ENCODE peak calls at places on chromosomes 12 and 14, in ten cellular contexts. One of them, this sample, is unnamed.

GRCh38 chr14:33307691-33308369 is 369.2 kb downstream of the NPAS3 start:
- DNase-seq in GM12878: no peak
- DNase-seq in PC-3: peak
- DNase-seq in IMR-90: no peak
- DNase-seq in astrocyte: peak
- DNase-seq in HepG2: no peak
- DNase-seq in GM23338: peak
- DNase-seq in mesenchymal stem cell: peak
- DNase-seq in OCI-LY7: no peak
- DNase-seq in H9: no peak
- DNase-seq in this sample: no peak

GRCh38 chr12:24915501-24915900 is 33.4 kb downstream of the BCAT1 start:
- DNase-seq in OCI-LY7: no peak
- DNase-seq in IMR-90: no peak
- DNase-seq in H9: no peak
- DNase-seq in GM23338: no peak
- DNase-seq in PC-3: no peak
- DNase-seq in astrocyte: no peak
- DNase-seq in mesenchymal stem cell: no peak
- DNase-seq in HepG2: no peak
- DNase-seq in GM12878: no peak
- DNase-seq in this sample: no peak

GRCh38 chr14:53035796-53036195 is 84.9 kb upstream of the FERMT2 start:
- DNase-seq in OCI-LY7: no peak
- DNase-seq in HepG2: no peak
- DNase-seq in IMR-90: peak
- DNase-seq in GM12878: no peak
- DNase-seq in GM23338: no peak
- DNase-seq in mesenchymal stem cell: no peak
- DNase-seq in H9: no peak
- DNase-seq in astrocyte: peak
- DNase-seq in PC-3: no peak
- DNase-seq in this sample: no peak

GRCh38 chr12:6465467-6466183 is 4.9 kb downstream of the VAMP1 start:
- DNase-seq in GM12878: no peak
- DNase-seq in OCI-LY7: peak
- DNase-seq in GM23338: peak
- DNase-seq in IMR-90: peak
- DNase-seq in HepG2: peak
- DNase-seq in H9: peak
- DNase-seq in mesenchymal stem cell: peak
- DNase-seq in PC-3: peak
- DNase-seq in astrocyte: peak
- DNase-seq in this sample: peak

GRCh38 chr14:86838363-86838762 is 1154.6 kb downstream of the GALC start:
- DNase-seq in OCI-LY7: no peak
- DNase-seq in astrocyte: no peak
- DNase-seq in PC-3: peak
- DNase-seq in GM23338: no peak
- DNase-seq in HepG2: no peak
- DNase-seq in mesenchymal stem cell: peak
- DNase-seq in H9: no peak
- DNase-seq in IMR-90: no peak
- DNase-seq in GM12878: no peak
- DNase-seq in this sample: no peak

GRCh38 chr12:109147954-109148353 is 31.6 kb downstream of the ACACB start:
- DNase-seq in HepG2: no peak
- DNase-seq in mesenchymal stem cell: no peak
- DNase-seq in H9: no peak
- DNase-seq in GM12878: no peak
- DNase-seq in IMR-90: no peak
- DNase-seq in GM23338: no peak
- DNase-seq in OCI-LY7: no peak
- DNase-seq in PC-3: no peak
- DNase-seq in astrocyte: no peak
- DNase-seq in this sample: no peak

GRCh38 chr12:56192582-56192981 is 3.3 kb upstream of the SMARCC2 start:
- DNase-seq in OCI-LY7: no peak
- DNase-seq in H9: no peak
- DNase-seq in mesenchymal stem cell: no peak
- DNase-seq in GM12878: no peak
- DNase-seq in astrocyte: no peak
- DNase-seq in PC-3: no peak
- DNase-seq in HepG2: no peak
- DNase-seq in GM23338: no peak
- DNase-seq in IMR-90: no peak
- DNase-seq in this sample: no peak

GRCh38 chr12:102634216-102634615 is 153.9 kb upstream of the IGF1 start:
- DNase-seq in GM12878: no peak
- DNase-seq in mesenchymal stem cell: peak
- DNase-seq in astrocyte: peak
- DNase-seq in OCI-LY7: no peak
- DNase-seq in HepG2: no peak
- DNase-seq in IMR-90: peak
- DNase-seq in H9: no peak
- DNase-seq in PC-3: no peak
- DNase-seq in GM23338: no peak
- DNase-seq in this sample: no peak

GRCh38 chr14:57403521-57403864 is 13.1 kb downstream of the NAA30 start:
- DNase-seq in OCI-LY7: no peak
- DNase-seq in IMR-90: no peak
- DNase-seq in H9: no peak
- DNase-seq in HepG2: no peak
- DNase-seq in GM23338: no peak
- DNase-seq in GM12878: no peak
- DNase-seq in PC-3: no peak
- DNase-seq in astrocyte: no peak
- DNase-seq in mesenchymal stem cell: no peak
- DNase-seq in this sample: no peak

DNA sequence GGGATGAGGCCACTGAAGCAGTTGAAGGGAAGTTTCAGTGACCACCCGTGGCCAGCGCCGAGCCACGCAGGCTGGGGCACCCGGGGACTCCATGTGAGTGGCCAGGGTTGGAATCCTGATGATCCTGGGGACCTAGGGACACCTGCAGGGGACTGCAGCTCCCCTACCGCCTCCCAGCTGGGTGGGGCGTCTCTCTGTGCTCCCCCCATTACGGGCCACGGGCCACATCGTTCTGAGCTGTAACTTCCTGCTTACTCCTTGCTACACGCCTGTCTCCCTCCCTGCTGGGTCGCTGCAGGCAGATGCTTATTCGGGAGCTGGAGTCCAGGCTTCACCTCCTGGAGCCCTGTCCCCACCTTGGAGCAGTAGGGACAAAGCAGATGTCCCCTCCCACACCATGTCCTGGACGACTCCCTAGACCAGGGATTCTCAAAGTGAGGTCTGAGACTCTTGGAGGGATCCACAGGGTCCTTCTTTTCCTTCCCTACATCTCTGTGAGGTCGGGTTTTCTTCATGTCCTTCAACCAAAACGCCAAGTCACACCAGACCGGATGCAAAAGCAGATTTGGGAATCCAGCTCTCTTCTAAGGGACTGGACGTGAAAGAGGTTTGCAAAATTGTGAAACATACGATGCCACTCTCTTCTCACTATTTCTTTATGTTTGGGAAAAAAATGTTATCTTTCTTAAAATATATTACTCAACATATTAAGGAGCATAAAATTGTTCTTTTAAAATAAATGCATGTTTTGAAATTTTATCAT is 85.9 kb upstream of the NCOR2 start:
- DNase-seq in IMR-90: peak
- DNase-seq in H9: no peak
- DNase-seq in astrocyte: no peak
- DNase-seq in GM23338: no peak
- DNase-seq in HepG2: no peak
- DNase-seq in OCI-LY7: no peak
- DNase-seq in GM12878: no peak
- DNase-seq in mesenchymal stem cell: no peak
- DNase-seq in PC-3: no peak
- DNase-seq in this sample: no peak
- H2AFZ ChIP-seq in IMR-90: peak
- H2AFZ ChIP-seq in H9: no peak
- H2AFZ ChIP-seq in astrocyte: peak
- H2AFZ ChIP-seq in GM23338: no peak
- H2AFZ ChIP-seq in HepG2: no peak
- H2AFZ ChIP-seq in OCI-LY7: no peak
- H2AFZ ChIP-seq in GM12878: no peak
- H2AFZ ChIP-seq in mesenchymal stem cell: peak
- H2AFZ ChIP-seq in PC-3: no peak
- H2AFZ ChIP-seq in this sample: no peak

DNA sequence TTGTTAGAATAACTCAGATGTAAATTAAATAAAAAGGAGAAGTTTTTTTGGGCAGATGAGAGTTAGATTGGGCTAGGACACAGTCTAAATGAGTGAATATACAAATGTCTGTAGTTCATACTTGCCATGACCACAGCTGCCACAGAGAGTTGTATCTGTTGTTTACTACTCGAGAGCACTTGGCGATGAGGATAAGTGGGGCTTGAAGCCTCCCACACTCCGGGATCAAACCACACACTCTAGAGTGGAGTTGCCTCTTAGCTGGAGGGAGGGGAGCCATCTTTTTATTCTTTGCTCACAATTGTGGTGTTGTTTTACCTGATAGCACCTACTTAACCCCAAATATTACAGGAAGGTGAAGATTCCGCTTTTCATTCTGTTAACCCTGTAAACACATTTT is 27.5 kb downstream of the BEST3 start:
- DNase-seq in H9: no peak
- DNase-seq in astrocyte: no peak
- DNase-seq in mesenchymal stem cell: no peak
- DNase-seq in PC-3: no peak
- DNase-seq in HepG2: no peak
- DNase-seq in GM23338: no peak
- DNase-seq in GM12878: no peak
- DNase-seq in OCI-LY7: no peak
- DNase-seq in IMR-90: no peak
- DNase-seq in this sample: no peak
- H2AFZ ChIP-seq in H9: no peak
- H2AFZ ChIP-seq in astrocyte: no peak
- H2AFZ ChIP-seq in mesenchymal stem cell: no peak
- H2AFZ ChIP-seq in PC-3: no peak
- H2AFZ ChIP-seq in HepG2: no peak
- H2AFZ ChIP-seq in GM23338: peak
- H2AFZ ChIP-seq in GM12878: no peak
- H2AFZ ChIP-seq in OCI-LY7: no peak
- H2AFZ ChIP-seq in IMR-90: peak
- H2AFZ ChIP-seq in this sample: no peak

GRCh38 chr12:92147491-92147890 is 1.8 kb upstream of the BTG1 start:
- DNase-seq in HepG2: no peak
- DNase-seq in PC-3: no peak
- DNase-seq in GM23338: no peak
- DNase-seq in mesenchymal stem cell: peak
- DNase-seq in OCI-LY7: no peak
- DNase-seq in IMR-90: no peak
- DNase-seq in GM12878: no peak
- DNase-seq in H9: no peak
- DNase-seq in astrocyte: no peak
- DNase-seq in this sample: peak

GRCh38 chr12:92145481-92145730 is 240 bp downstream of the BTG1 start:
- DNase-seq in H9: no peak
- DNase-seq in GM12878: no peak
- DNase-seq in astrocyte: no peak
- DNase-seq in OCI-LY7: no peak
- DNase-seq in PC-3: no peak
- DNase-seq in IMR-90: no peak
- DNase-seq in HepG2: no peak
- DNase-seq in mesenchymal stem cell: no peak
- DNase-seq in GM23338: no peak
- DNase-seq in this sample: no peak

GRCh38 chr12:92146865-92147264 is 1.2 kb upstream of the BTG1 start:
- DNase-seq in OCI-LY7: peak
- DNase-seq in HepG2: no peak
- DNase-seq in GM12878: no peak
- DNase-seq in mesenchymal stem cell: peak
- DNase-seq in H9: no peak
- DNase-seq in astrocyte: no peak
- DNase-seq in GM23338: no peak
- DNase-seq in IMR-90: no peak
- DNase-seq in PC-3: no peak
- DNase-seq in this sample: no peak

GRCh38 chr12:92145731-92146496 is at the start of gene BTG1:
- DNase-seq in H9: peak
- DNase-seq in HepG2: peak
- DNase-seq in mesenchymal stem cell: peak
- DNase-seq in GM23338: peak
- DNase-seq in OCI-LY7: peak
- DNase-seq in PC-3: peak
- DNase-seq in GM12878: peak
- DNase-seq in astrocyte: peak
- DNase-seq in IMR-90: peak
- DNase-seq in this sample: peak

DNA sequence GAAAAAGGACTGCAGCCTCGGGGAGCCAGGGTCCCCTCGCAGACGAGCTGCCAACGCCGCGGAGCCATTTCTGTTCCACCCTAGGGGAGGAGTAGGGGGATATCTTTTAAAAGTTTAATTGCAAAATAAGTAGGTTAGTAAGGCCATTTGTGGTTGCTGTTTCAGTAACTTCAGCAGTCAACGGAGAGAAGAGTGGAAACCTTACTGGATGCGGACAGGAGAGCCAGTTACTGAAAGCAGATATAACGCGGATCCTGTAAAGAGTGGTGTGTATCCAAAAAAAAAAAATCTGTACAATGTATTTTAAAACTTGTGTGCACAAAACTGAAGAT is 817 bp upstream of the BTG1 start:
- DNase-seq in GM12878: no peak
- DNase-seq in mesenchymal stem cell: no peak
- DNase-seq in HepG2: no peak
- DNase-seq in astrocyte: peak
- DNase-seq in PC-3: no peak
- DNase-seq in IMR-90: peak
- DNase-seq in GM23338: no peak
- DNase-seq in H9: no peak
- DNase-seq in OCI-LY7: no peak
- DNase-seq in this sample: no peak
- H2AFZ ChIP-seq in GM12878: peak
- H2AFZ ChIP-seq in mesenchymal stem cell: peak
- H2AFZ ChIP-seq in HepG2: peak
- H2AFZ ChIP-seq in astrocyte: peak
- H2AFZ ChIP-seq in PC-3: peak
- H2AFZ ChIP-seq in IMR-90: peak
- H2AFZ ChIP-seq in GM23338: peak
- H2AFZ ChIP-seq in H9: no peak
- H2AFZ ChIP-seq in OCI-LY7: peak
- H2AFZ ChIP-seq in this sample: peak

DNA sequence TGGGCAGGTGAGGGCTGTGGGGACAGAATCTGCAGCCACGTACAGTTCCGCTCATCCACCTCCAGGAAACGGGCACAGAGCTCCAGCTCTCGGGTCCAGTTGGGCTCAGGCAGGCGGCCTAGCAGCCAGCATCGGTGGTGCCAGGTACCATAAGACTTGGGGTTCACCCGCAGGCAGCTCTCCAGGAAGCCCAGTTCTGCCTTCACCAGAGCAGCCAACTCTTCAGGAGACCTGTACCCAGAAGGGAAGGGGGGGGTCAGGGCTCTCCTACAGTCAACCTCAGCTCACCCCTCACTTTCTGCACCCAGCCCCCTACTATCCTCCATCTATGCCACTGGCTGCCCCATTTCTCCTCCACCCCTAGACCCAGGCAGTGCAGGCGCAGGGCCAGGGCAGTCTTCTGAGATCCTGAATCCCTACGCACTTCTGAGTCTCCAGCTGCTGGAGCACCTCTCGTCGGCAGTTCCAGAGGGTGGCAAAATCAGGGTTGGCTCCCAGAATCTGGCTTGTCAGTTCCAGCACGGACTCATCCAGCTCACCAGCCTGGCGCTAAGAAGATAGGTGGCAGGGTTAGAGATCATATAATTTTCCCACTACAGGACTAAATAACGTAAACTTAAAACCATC is 1.4 kb downstream of the RABGGTA start:
- DNase-seq in HepG2: no peak
- DNase-seq in H9: no peak
- DNase-seq in OCI-LY7: no peak
- DNase-seq in PC-3: no peak
- DNase-seq in mesenchymal stem cell: no peak
- DNase-seq in IMR-90: no peak
- DNase-seq in GM12878: no peak
- DNase-seq in GM23338: no peak
- DNase-seq in astrocyte: no peak
- DNase-seq in this sample: no peak
- H2AFZ ChIP-seq in HepG2: no peak
- H2AFZ ChIP-seq in H9: no peak
- H2AFZ ChIP-seq in OCI-LY7: no peak
- H2AFZ ChIP-seq in PC-3: no peak
- H2AFZ ChIP-seq in mesenchymal stem cell: no peak
- H2AFZ ChIP-seq in IMR-90: no peak
- H2AFZ ChIP-seq in GM12878: no peak
- H2AFZ ChIP-seq in GM23338: no peak
- H2AFZ ChIP-seq in astrocyte: no peak
- H2AFZ ChIP-seq in this sample: no peak

This sample was measured in Karpas-422.